ENCODE peak calls at places on chromosomes 13 and 19, in seven cellular contexts. S is adrenal gland, G is body of pancreas, N is IMR-90, U is ovary, P is A549, C is lower leg skin. O is an unnamed sample.

GRCh38 chr19:58569943-58570670 is 3.0 kb downstream of the MZF1 start:
- DNase-seq in S (peak; percentile 21), G (peak; percentile 9), N (no peak), U (peak; percentile 27), P (no peak), C (no peak), O (peak; percentile 40)

GRCh38 chr13:99085139-99085845 is 107.4 kb upstream of the DOCK9 start:
- DNase-seq in S (no peak), G (no peak), N (no peak), U (peak; percentile 23), P (no peak), C (no peak), O (no peak)

GRCh38 chr13:85864963-85865530 is 65.8 kb upstream of the SLITRK6 start:
- DNase-seq in S (no peak), G (no peak), N (peak; percentile 38), U (no peak), P (peak; percentile 50), C (no peak), O (no peak)

GRCh38 chr13:47933688-47934011 is 67.4 kb downstream of the SUCLA2 start:
- DNase-seq in S (no peak), G (no peak), N (peak; percentile 17), U (no peak), P (no peak), C (no peak), O (no peak)

GRCh38 chr13:114143806-114144605 is 11.6 kb upstream of the RASA3 start:
- DNase-seq in S (no peak), G (peak; percentile 65), N (no peak), U (no peak), P (peak; percentile 76), C (no peak), O (no peak)

GRCh38 chr13:51005566-51005965 is 96.0 kb downstream of the RNASEH2B start:
- DNase-seq in S (no peak), G (no peak), N (no peak), U (no peak), P (no peak), C (no peak), O (no peak)

GRCh38 chr13:57787058-57787791 is 155.7 kb downstream of the PCDH17 start:
- DNase-seq in S (no peak), G (no peak), N (no peak), U (no peak), P (no peak), C (no peak), O (no peak)

GRCh38 chr19:461664-462551 is 1.1 kb upstream of the SHC2 start:
- DNase-seq in S (peak; percentile 62), G (peak; percentile 93), N (no peak), U (peak; percentile 41), P (no peak), C (peak; percentile 34), O (peak; percentile 87)

GRCh38 chr13:98752111-98752941 is at the start of gene SLC15A1:
- DNase-seq in S (no peak), G (peak; percentile 37), N (no peak), U (no peak), P (no peak), C (no peak), O (peak; percentile 80)

GRCh38 chr19:46786236-46787039 is 2.0 kb downstream of the SLC1A5 start:
- DNase-seq in S (peak; percentile 65), G (peak; percentile 50), N (peak; percentile 83), U (peak; percentile 83), P (peak; percentile 84), C (peak; percentile 60), O (peak; percentile 67)

GRCh38 chr19:46882034-46882433 is 21.2 kb downstream of the ARHGAP35 start:
- DNase-seq in S (no peak), G (no peak), N (no peak), U (no peak), P (no peak), C (no peak), O (peak; percentile 19)

GRCh38 chr19:35557539-35558399 is 5.7 kb downstream of the ATP4A start:
- DNase-seq in S (peak; percentile 93), G (peak; percentile 85), N (peak; percentile 33), U (peak; percentile 46), P (peak; percentile 89), C (no peak), O (peak; percentile 44)

GRCh38 chr19:41706741-41707501 is 1.5 kb upstream of the CEACAM5 start:
- DNase-seq in S (peak; percentile 31), G (peak; percentile 82), N (no peak), U (no peak), P (peak; percentile 91), C (no peak), O (peak; percentile 72)

GRCh38 chr13:45267215-45267614 is 66.4 kb upstream of the KCTD4 start:
- DNase-seq in S (no peak), G (no peak), N (no peak), U (no peak), P (no peak), C (no peak), O (no peak)

GRCh38 chr19:39998511-39998910 is 1.7 kb downstream of the ZNF546 start:
- DNase-seq in S (no peak), G (no peak), N (peak; percentile 76), U (no peak), P (no peak), C (no peak), O (no peak)

GRCh38 chr13:31807090-31807541 is 67.8 kb downstream of the RXFP2 start:
- DNase-seq in S (no peak), G (no peak), N (no peak), U (no peak), P (no peak), C (no peak), O (no peak)

GRCh38 chr13:110329798-110330461 is 22.8 kb downstream of the COL4A2 start:
- DNase-seq in S (no peak), G (no peak), N (peak; percentile 93), U (no peak), P (no peak), C (no peak), O (no peak)

GRCh38 chr19:53904909-53905308 is 4.2 kb upstream of the CACNG7 start:
- DNase-seq in S (no peak), G (no peak), N (no peak), U (no peak), P (no peak), C (no peak), O (no peak)

GRCh38 chr13:43905435-43906031 is 25.8 kb downstream of the LACC1 start:
- DNase-seq in S (no peak), G (peak; percentile 38), N (peak; percentile 77), U (peak; percentile 44), P (peak; percentile 59), C (peak; percentile 43), O (no peak)

GRCh38 chr13:114043421-114044053 is 69.7 kb upstream of the C13orf46 start:
- DNase-seq in S (peak; percentile 59), G (no peak), N (peak; percentile 95), U (no peak), P (peak; percentile 91), C (peak; percentile 62), O (no peak)

GRCh38 chr13:40017662-40018262 is 362.3 kb downstream of the COG6 start:
- DNase-seq in S (no peak), G (no peak), N (no peak), U (no peak), P (no peak), C (no peak), O (no peak)

GRCh38 chr19:8413593-8413923 is 453 bp downstream of the MARCHF2 start:
- DNase-seq in S (no peak), G (no peak), N (no peak), U (no peak), P (no peak), C (no peak), O (no peak)

GRCh38 chr13:110713642-110713952 is at the start of gene ING1:
- DNase-seq in S (no peak), G (no peak), N (no peak), U (no peak), P (no peak), C (no peak), O (no peak)

GRCh38 chr13:19183676-19184075 is 2.1 kb upstream of the TUBA3C start:
- DNase-seq in S (no peak), G (no peak), N (no peak), U (no peak), P (no peak), C (no peak), O (no peak)

GRCh38 chr13:32228330-32229041 is 86.7 kb downstream of the ZAR1L start:
- DNase-seq in S (no peak), G (no peak), N (peak; percentile 84), U (no peak), P (peak; percentile 1), C (no peak), O (no peak)

DNA sequence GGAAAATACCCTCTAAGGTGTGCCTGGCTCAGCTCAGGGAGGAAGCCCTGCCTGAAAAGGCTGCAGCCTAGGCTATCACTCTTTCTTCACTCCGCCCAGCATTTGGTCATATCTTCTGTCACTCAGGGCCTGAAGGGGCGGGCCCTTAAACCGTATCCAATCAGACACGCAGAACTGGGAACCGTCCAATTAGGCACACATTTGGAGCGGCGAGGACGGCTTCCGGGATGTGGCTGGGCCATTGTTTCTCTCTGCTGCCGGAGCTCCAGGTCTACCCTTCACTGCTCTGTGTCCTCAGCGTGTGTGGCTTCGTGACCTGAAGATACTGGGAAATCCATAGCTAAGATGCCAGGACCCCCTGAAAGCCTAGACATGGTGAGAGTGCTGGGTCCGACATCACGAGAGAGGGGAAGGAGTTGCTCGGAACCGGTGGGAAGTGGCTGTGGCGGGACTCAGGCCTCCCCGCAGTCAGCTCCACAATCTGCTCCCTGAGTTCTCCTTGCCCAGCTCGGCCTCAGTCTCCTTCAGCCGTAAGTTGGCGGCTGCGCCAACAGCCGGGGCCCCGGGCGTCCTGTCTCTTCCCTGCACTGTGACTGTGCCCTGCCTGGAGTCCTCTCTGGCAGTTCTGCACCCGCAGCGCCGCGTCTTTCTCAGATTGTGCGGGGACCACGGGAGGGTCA is at the start of gene ZNF493:
- DNase-seq in S (peak; percentile 96), G (peak; percentile 96), N (peak; percentile 92), U (peak; percentile 96), P (peak; percentile 58), C (peak; percentile 96), O (peak; percentile 89)
- TF ChIP-seq POLR2A in S (peak; percentile 96), G (peak; percentile 92), N (peak; percentile 51), U (peak; percentile 65), P (no peak), C (no peak), O (peak; percentile 63)

DNA sequence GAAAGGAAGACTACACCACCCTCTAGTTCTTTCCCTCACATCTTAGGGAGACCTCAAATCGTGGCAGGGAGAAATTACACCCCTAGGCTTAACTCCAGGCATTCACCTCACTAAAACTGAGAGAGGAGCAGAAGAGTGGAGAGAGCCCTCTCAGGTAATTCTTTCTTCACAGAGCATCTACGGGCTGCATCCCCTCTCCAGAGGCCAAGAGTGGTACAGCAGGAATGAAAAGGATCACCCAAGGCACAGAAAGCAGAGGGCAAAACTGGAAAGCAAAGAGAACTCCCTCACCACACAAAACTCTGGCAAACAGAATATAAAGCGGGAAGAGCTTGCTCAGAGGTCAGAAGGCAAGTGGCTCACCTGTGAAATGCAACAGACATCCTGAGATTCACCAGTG is 661.2 kb downstream of the TBC1D4 start:
- DNase-seq in S (no peak), G (no peak), N (no peak), U (no peak), P (no peak), C (no peak), O (no peak)
- TF ChIP-seq CTCF in S (no peak), G (no peak), N (no peak), U (no peak), P (no peak), C (no peak), O (no peak)

GRCh38 chr19:50795665-50796073 is 5.5 kb downstream of the ACP4 start:
- DNase-seq in S (no peak), G (no peak), N (no peak), U (no peak), P (no peak), C (no peak), O (no peak)
- TF ChIP-seq POLR2A in S (no peak), G (no peak), N (no peak), U (no peak), P (peak; percentile 10), C (no peak), O (no peak)

GRCh38 chr13:35953537-35954206 is 177.5 kb downstream of the DCLK1 start:
- DNase-seq in S (peak; percentile 56), G (peak; percentile 37), N (peak; percentile 94), U (peak; percentile 90), P (peak; percentile 48), C (peak; percentile 85), O (no peak)
- TF ChIP-seq CTCF in S (peak; percentile 35), G (no peak), N (peak; percentile 82), U (no peak), P (peak; percentile 44), C (no peak), O (peak; percentile 39)

O was measured in right lobe of liver.